ENCODE peak calls at places on chromosomes 4 and X, in seven cellular contexts. S is HepG2, L is HCT116, I is SK-N-SH, M is GM12878, V is K562, T is H1. N is an unnamed sample.

GRCh38 chrX:154097003-154097596 is 417 bp downstream of the MECP2 start:
- DNase-seq in V (peak), I (peak), L (no peak), S (peak), M (no peak), T (no peak), N (peak)

GRCh38 chr4:7366180-7366957 is 68.4 kb downstream of the PSAPL1 start:
- DNase-seq in I (peak), T (no peak), M (no peak), S (no peak), V (no peak), L (no peak), N (no peak)

GRCh38 chr4:5391492-5391891 is 316.9 kb downstream of the EVC2 start:
- DNase-seq in L (no peak), V (no peak), S (no peak), I (no peak), T (no peak), M (no peak), N (no peak)

GRCh38 chr4:73770917-73771316 is 30.5 kb downstream of the CXCL8 start:
- DNase-seq in I (no peak), S (no peak), L (no peak), M (no peak), T (no peak), V (no peak), N (no peak)

GRCh38 chrX:153400146-153401132 is 711 bp downstream of the PNMA6E start:
- DNase-seq in L (peak), S (peak), I (peak), T (peak), M (no peak), V (peak), N (peak)

GRCh38 chrX:151966236-151966635 is 8.2 kb downstream of the GABRE start:
- DNase-seq in S (no peak), V (no peak), L (no peak), M (no peak), T (no peak), I (no peak), N (no peak)

GRCh38 chr4:144787365-144788263 is 141.7 kb downstream of the HHIP start:
- DNase-seq in L (peak), M (no peak), I (peak), S (peak), V (peak), T (no peak), N (peak)

GRCh38 chr4:48832571-48832970 is 1.7 kb downstream of the OCIAD1 start:
- DNase-seq in V (no peak), T (no peak), S (no peak), L (no peak), I (no peak), M (no peak), N (no peak)

GRCh38 chr4:105637409-105638258 is 70.9 kb downstream of the INTS12 start:
- DNase-seq in M (peak), I (peak), T (no peak), L (no peak), S (peak), V (no peak), N (peak)

GRCh38 chrX:140661657-140662056 is 47.9 kb upstream of the LINC00632 start:
- DNase-seq in M (no peak), S (no peak), V (no peak), I (no peak), T (no peak), L (no peak), N (no peak)

GRCh38 chrX:155819966-155820491 is 61.1 kb upstream of the VAMP7 start:
- DNase-seq in M (peak), I (peak), L (peak), T (peak), S (peak), V (peak), N (peak)

GRCh38 chr4:141789716-141790115 is 153.3 kb downstream of the IL15 start:
- DNase-seq in V (no peak), T (no peak), I (no peak), S (no peak), M (no peak), L (no peak), N (no peak)

GRCh38 chr4:4856071-4857000 is 3.1 kb upstream of the MSX1 start:
- DNase-seq in T (no peak), L (no peak), I (peak), S (no peak), M (no peak), V (peak), N (no peak)

GRCh38 chrX:66039916-66040315 is at the start of gene VSIG4:
- DNase-seq in L (no peak), T (no peak), I (no peak), V (no peak), M (no peak), S (no peak), N (no peak)

GRCh38 chrX:15033909-15034308 is 160.7 kb downstream of the MOSPD2 start:
- DNase-seq in T (no peak), L (no peak), I (no peak), S (no peak), V (no peak), M (no peak), N (no peak)

GRCh38 chr4:14169460-14169859 is 541.9 kb upstream of the BOD1L1 start:
- DNase-seq in L (no peak), I (no peak), T (no peak), V (no peak), M (no peak), S (no peak), N (no peak)

GRCh38 chr4:141654098-141654497 is 17.7 kb downstream of the IL15 start:
- DNase-seq in L (no peak), T (peak), V (no peak), I (no peak), M (no peak), S (no peak), N (peak)

GRCh38 chr4:135838889-135839288 is 1637.3 kb upstream of the PABPC4L start:
- DNase-seq in I (no peak), M (no peak), V (no peak), S (no peak), T (no peak), L (peak), N (no peak)

GRCh38 chrX:20393944-20394343 is 127.2 kb upstream of the RPS6KA3 start:
- DNase-seq in V (no peak), I (no peak), L (no peak), S (peak), M (no peak), T (no peak), N (no peak)

GRCh38 chr4:73735231-73735630 is 5.1 kb upstream of the CXCL8 start:
- DNase-seq in I (no peak), S (no peak), T (no peak), M (peak), L (no peak), V (peak), N (no peak)

GRCh38 chrX:30577362-30577961 is at the start of gene TASL:
- DNase-seq in V (no peak), T (no peak), L (no peak), M (peak), S (no peak), I (no peak), N (no peak)

GRCh38 chrX:149274516-149275105 is 230.5 kb downstream of the IDS start:
- DNase-seq in S (no peak), L (no peak), M (no peak), T (no peak), V (no peak), I (no peak), N (no peak)

GRCh38 chr4:20682853-20683252 is 17.4 kb upstream of the PACRGL start:
- DNase-seq in S (no peak), T (no peak), M (no peak), V (no peak), L (no peak), I (no peak), N (no peak)

GRCh38 chr4:169179609-169180526 is 90.9 kb downstream of the SH3RF1 start:
- DNase-seq in M (no peak), L (no peak), I (no peak), S (no peak), T (no peak), V (no peak), N (no peak)

GRCh38 chr4:156829194-156829593 is 142.4 kb downstream of the PDGFC start:
- DNase-seq in L (no peak), V (no peak), M (no peak), I (no peak), T (no peak), S (no peak), N (no peak)

GRCh38 chrX:56788229-56788628 is 59.2 kb downstream of the NBDY start:
- DNase-seq in S (no peak), M (no peak), V (no peak), L (no peak), T (no peak), I (no peak), N (no peak)

DNA sequence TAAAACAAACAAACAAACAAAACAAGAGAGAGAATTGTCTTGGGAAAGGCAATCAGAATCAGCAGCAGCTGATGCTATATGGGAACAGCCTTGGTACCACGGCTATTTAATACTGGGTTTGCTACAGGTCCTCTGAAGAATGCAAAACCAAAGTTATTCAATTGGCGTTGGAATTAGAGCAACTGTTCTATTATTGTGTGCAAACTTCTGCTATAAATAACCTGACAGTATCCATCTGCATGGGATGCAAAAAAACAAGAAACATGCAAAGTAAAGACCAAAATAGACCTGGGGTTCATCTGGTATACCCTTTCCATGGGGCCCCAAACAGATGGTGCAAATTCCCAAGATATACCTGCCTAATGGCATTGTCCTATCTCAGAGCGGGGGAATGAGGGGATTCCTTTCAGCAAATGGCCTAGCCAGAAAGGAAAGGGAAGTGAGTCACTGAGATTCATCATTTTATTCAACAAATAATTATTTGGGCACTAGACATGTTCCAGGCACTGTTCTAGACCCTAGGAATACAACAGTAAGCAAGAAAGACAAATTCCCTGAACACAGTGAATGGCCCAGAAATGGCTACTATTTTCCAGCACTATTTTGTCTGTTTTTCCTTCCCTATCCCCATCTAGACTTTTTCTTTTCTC is 268.9 kb downstream of the FBXW7 start:
- DNase-seq in T (no peak), I (no peak), L (no peak), M (no peak), V (no peak), S (no peak), N (no peak)
- TF ChIP-seq JUND in T (no peak), I (no peak), L (no peak), M (no peak), V (no peak), S (no peak), N (no peak)

GRCh38 chr4:163542275-163542674 is 47.8 kb downstream of the TMA16 start:
- DNase-seq in T (no peak), M (no peak), S (no peak), I (no peak), V (no peak), L (no peak), N (no peak)
- TF ChIP-seq JUND in T (no peak), M (no peak), S (no peak), I (peak), V (no peak), L (no peak), N (no peak)

DNA sequence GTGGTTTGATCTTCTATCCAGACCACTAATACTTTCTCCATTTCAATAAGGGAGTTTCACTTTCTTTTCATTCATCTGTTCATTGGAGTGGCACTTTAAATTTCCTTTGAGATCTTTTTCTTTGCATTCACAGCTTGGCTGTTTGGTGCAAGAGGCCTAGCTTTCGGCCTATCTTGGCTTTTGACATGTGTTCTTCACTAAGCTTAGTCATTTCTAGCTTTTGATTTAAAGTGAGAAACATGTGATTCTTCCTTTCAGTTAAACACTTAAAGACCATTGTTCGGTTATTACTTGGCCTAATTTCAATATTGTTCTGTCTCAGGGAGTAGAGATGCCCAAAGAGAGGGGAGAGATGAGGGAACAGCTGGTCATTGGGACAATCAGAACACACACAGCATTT is 24.3 kb downstream of the CXCL13 start:
- DNase-seq in I (no peak), L (no peak), M (no peak), V (no peak), T (no peak), S (no peak), N (no peak)
- TF ChIP-seq JUND in I (no peak), L (no peak), M (peak), V (no peak), T (no peak), S (no peak), N (no peak)

DNA sequence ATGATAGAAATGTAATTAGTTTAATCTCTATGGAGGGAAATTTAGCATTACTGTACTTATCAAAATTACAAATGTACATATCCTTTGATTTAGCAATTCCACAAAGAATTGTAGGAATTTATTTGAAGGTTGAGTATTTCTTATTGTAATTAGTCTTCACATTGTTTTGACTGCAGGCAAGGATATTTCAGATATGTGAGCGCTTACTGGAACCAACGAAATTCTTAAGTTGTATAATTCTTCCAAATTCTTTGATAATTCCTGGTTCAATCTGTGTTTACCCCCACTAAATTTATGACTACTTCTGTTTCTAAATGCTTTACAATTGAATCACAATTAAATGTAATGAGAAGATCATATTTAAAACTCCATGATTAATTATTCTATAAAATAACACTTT is 26.9 kb upstream of the WWC2 start:
- DNase-seq in M (no peak), L (no peak), T (no peak), S (no peak), V (no peak), I (no peak), N (no peak)
- TF ChIP-seq JUND in M (no peak), L (no peak), T (no peak), S (no peak), V (no peak), I (no peak), N (no peak)

DNA sequence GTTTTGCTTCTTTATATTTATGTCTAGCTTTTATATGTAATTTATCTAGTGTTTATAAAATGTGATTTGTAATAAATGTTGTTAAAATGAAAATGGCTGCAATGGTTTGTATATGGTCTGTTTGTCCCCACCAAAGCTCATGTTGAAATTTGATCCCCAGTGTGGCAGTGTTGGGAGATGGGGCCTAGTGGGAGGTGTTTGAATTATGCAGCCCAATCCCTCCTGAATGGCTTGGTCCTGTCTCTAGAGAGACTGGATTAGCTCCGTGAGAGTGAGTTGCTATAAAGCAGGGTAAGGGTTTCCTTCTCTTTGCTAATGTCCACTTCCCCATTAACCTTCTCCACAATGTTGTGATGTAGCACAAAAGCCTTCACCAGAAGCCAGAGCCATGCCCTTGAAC is 30.0 kb upstream of the JADE3 start:
- DNase-seq in T (no peak), V (no peak), I (no peak), M (no peak), S (no peak), L (no peak), N (no peak)
- TF ChIP-seq JUND in T (no peak), V (no peak), I (no peak), M (no peak), S (no peak), L (no peak), N (no peak)

GRCh38 chrX:53088136-53088974 is 5.6 kb upstream of the KANTR start:
- DNase-seq in S (no peak), M (no peak), V (no peak), T (no peak), I (peak), L (no peak), N (no peak)
- TF ChIP-seq JUND in S (no peak), M (no peak), V (no peak), T (no peak), I (no peak), L (no peak), N (no peak)

DNA sequence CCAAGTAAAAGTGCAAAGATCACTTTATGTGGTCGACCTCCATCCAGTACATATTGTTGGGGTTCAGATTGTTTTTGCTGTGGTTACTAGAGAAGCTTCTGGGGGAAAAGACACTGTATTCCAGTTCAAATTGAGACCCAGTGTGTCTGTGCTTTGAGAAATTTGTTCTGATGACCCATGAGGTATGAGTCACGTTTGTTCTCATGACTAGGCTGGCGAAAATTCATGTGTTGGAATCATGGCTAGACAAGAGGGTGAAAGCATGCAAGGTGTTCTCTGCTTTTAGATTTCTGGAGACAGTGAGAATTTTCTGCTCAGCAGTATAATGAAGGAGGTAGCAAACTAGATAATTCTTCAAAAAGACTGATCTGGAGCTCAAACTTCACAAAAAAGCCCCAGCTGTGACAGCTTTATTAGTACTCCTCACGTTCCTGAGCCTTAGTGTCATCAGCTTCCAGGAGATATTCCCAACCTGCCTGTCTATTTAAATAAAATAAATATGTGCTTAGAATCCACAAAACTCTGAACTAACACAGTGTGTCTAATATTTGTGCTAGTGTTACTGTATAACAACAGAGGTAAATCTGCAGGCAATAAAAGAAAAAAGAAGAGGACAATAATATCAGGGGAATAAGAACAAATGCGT is 24.4 kb upstream of the FAM47B start:
- DNase-seq in I (no peak), L (no peak), S (no peak), T (no peak), M (no peak), V (no peak), N (no peak)
- TF ChIP-seq JUND in I (no peak), L (no peak), S (no peak), T (no peak), M (no peak), V (no peak), N (no peak)